ENCODE peak calls at places on chromosomes 13 and 19, in five cellular contexts. C is choroid plexus epithelial cell, O is lung, G is AG04450, V is pancreas. F is an unnamed sample.
A peak's percentile ranks its signal among the peaks of the same experiment; 100 is the strongest.

GRCh38 chr13:41995946-41996345 is 35.0 kb upstream of the VWA8 start:
- DNase-seq in V (no peak), G (no peak), O (no peak), C (peak; percentile 64), F (no peak)

GRCh38 chr13:107642841-107643240 is 572.5 kb downstream of the LIG4 start:
- DNase-seq in G (peak; percentile 13), O (no peak), V (no peak), C (no peak), F (no peak)

GRCh38 chr13:24921003-24921402 is 157.0 kb downstream of the RNF17 start:
- DNase-seq in O (no peak), C (no peak), V (no peak), G (no peak), F (no peak)

GRCh38 chr19:51783373-51783772 is 11.6 kb upstream of the FPR3 start:
- DNase-seq in G (no peak), V (no peak), O (no peak), C (peak; percentile 62), F (no peak)

GRCh38 chr19:42277821-42278809 is 9.1 kb downstream of the CIC start:
- DNase-seq in O (no peak), G (no peak), C (no peak), V (no peak), F (no peak)

GRCh38 chr13:46543307-46543706 is 9.7 kb upstream of the LRCH1 start:
- DNase-seq in G (no peak), C (no peak), V (no peak), O (no peak), F (no peak)

GRCh38 chr19:38741670-38742069 is 2.6 kb downstream of the CAPN12 start:
- DNase-seq in G (no peak), O (no peak), V (no peak), C (no peak), F (no peak)

GRCh38 chr13:80033286-80033685 is 307.6 kb downstream of the SPRY2 start:
- DNase-seq in O (no peak), V (no peak), G (no peak), C (no peak), F (no peak)

GRCh38 chr19:35138305-35138799 is 272 bp upstream of the FXYD1 start:
- DNase-seq in O (no peak), V (peak; percentile 14), C (no peak), G (no peak), F (no peak)

GRCh38 chr13:103078145-103078544 is 11.9 kb upstream of the SLC10A2 start:
- DNase-seq in C (no peak), G (no peak), V (no peak), O (no peak), F (peak; percentile 21)

GRCh38 chr13:95485518-95486144 is 66.9 kb upstream of the CLDN10 start:
- DNase-seq in G (no peak), V (no peak), O (no peak), C (no peak), F (no peak)

GRCh38 chr19:44968670-44969069 is 13.5 kb downstream of the CLPTM1 start:
- DNase-seq in G (no peak), C (no peak), O (no peak), V (no peak), F (no peak)

GRCh38 chr13:111283991-111284390 is 36.5 kb upstream of the TEX29 start:
- DNase-seq in V (peak; percentile 30), O (peak; percentile 15), G (no peak), C (no peak), F (no peak)

DNA sequence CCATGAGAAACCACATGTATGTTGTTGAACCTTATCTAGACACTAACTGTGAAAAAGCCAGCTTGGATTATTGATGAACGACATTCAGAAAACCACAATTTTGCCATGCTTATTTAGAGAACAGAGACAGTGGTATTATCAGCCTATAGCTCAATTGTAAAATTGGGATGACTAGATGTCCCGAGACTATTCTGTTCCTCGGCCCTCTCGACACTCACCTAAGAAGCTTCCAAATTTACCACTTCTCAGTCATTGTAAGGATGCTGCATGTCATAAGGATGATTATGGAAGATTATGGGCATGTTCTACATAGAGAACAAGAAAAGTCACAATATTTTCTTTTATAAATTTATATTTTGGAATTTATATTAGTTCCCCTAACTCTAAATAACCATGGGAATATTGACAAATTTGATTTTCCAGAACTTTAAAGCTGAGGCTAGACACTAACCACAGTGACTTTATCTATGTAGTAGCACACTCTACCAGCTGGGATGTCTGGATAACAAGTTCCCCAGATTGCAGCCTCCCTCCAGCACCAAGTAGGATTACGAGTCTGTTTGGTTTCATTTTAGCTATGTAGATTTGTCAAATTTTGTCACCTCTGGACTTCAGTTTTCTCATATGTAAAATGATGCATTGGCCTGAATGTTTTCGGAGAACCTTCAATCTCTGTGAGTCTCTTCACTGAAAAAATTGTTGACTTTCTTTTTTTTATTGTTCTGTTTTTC is 513.6 kb downstream of the IRS2 start:
- DNase-seq in G (no peak), V (no peak), O (no peak), C (peak; percentile 61), F (no peak)
- H3K4me3 ChIP-seq in G (no peak overlapping the region), V (no peak overlapping the region), O (no peak overlapping the region), C (peak overlapping the region; percentile 36), F (no peak overlapping the region)

DNA sequence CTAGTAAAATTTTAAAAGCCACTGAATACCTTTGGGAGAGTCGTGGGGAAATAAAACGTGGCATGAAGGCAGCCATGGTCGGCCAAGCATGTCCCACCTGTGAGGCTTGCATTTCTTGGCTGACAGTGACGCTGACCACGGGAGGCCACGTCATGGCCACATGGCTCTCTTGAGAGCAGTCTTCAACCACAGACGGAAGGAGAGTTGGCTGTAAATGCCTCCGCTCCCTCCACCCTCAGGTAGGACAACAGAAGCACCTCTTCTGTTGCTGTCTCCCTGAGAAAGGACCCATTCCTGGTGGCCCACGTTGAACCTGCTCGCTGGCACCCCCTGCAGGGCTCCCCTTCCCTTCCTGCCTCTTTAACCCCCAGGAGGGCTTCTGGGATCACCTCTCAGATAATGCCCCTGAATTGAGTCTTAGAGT is 10.6 kb upstream of the LRRC25 start:
- DNase-seq in C (no peak), O (no peak), G (no peak), V (no peak), F (peak; percentile 56)
- TF ChIP-seq CTCF in C (peak; percentile 61), O (no peak), G (peak; percentile 44), V (peak; percentile 67), F (peak; percentile 72)

GRCh38 chr13:97018029-97018819 is 23.9 kb upstream of the OXGR1 start:
- DNase-seq in G (peak; percentile 32), O (peak; percentile 38), C (peak; percentile 83), V (peak; percentile 18), F (peak; percentile 13)
- H3K4me3 ChIP-seq in G (no peak overlapping the region), O (no peak overlapping the region), C (peak overlapping the region; percentile 7), V (no peak overlapping the region), F (no peak overlapping the region)

GRCh38 chr19:20179946-20180345 is 12.9 kb downstream of the ZNF486 start:
- DNase-seq in C (no peak), G (no peak), V (no peak), O (no peak), F (no peak)
- TF ChIP-seq CTCF in C (no peak), G (no peak), V (no peak), O (no peak), F (no peak)

DNA sequence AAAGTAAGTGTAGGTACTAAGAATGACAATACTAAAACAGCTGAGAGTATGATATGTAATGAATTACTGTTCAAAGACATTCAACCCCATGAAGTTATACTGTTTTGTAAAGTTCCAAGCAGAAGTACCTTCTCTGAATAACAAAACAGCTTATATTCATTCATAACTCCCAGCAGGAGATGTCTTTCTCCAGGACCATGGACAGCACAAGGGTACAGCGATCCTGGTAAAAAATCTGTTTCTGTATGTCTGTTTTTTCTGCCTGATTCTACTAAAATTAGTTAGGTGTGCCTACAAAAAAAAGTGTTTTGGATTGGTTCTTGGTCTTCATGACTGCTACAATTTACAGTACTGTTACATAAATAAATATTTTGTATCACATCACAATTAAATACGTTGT is 172.5 kb upstream of the SLITRK5 start:
- DNase-seq in C (peak; percentile 13), V (no peak), O (no peak), G (no peak), F (no peak)
- H3K4me3 ChIP-seq in C (no peak overlapping the region), V (no peak overlapping the region), O (no peak overlapping the region), G (no peak overlapping the region), F (no peak overlapping the region)

GRCh38 chr19:18440936-18441803 is 3.2 kb upstream of the ISYNA1 start:
- DNase-seq in V (no peak), O (no peak), G (no peak), C (no peak), F (no peak)

GRCh38 chr19:18441804-18442788 is 4.2 kb upstream of the ISYNA1 start:
- DNase-seq in V (no peak), C (no peak), O (no peak), G (no peak), F (no peak)

GRCh38 chr19:18439910-18440237 is 1.9 kb upstream of the ISYNA1 start:
- DNase-seq in C (no peak), O (no peak), V (no peak), G (no peak), F (no peak)

GRCh38 chr19:18439025-18439909 is 1.3 kb upstream of the ISYNA1 start:
- DNase-seq in C (peak; percentile 84), V (no peak), O (no peak), G (no peak), F (no peak)

GRCh38 chr19:18440421-18440877 is 2.5 kb upstream of the ISYNA1 start:
- DNase-seq in O (no peak), C (no peak), V (no peak), G (no peak), F (no peak)
- TF ChIP-seq CTCF in O (no peak), C (peak; percentile 29), V (no peak), G (peak; percentile 26), F (peak; percentile 49)

GRCh38 chr19:16830679-16831078 is 1.5 kb downstream of the SIN3B start:
- DNase-seq in O (no peak), G (no peak), C (peak; percentile 77), V (no peak), F (no peak)
- H3K4me3 ChIP-seq in O (peak overlapping the region; percentile 76), G (peak overlapping the region; percentile 92), C (peak overlapping the region; percentile 82), V (no peak overlapping the region), F (no peak overlapping the region)